ENCODE peak calls at places on chromosome 4, in five cellular contexts. One of them, this sample, is unnamed.

GRCh38 chr4:10160280-10160856 is 43.8 kb upstream of the WDR1 start:
- DNase-seq in AG08395: peak; percentile 48
- DNase-seq in activated CD8-positive, alpha-beta memory T cell treated with anti-CD3 and anti-CD28 coated beads, Interleukin-2, amount 50 U/mL, for 4 hours: no peak
- DNase-seq in NCI-H2171: no peak
- DNase-seq in NCI-H69: peak; percentile 3
- DNase-seq in this sample: no peak

GRCh38 chr4:153619811-153620210 is 64.3 kb upstream of the TLR2 start:
- DNase-seq in NCI-H2171: no peak
- DNase-seq in NCI-H69: no peak
- DNase-seq in AG08395: no peak
- DNase-seq in activated CD8-positive, alpha-beta memory T cell treated with anti-CD3 and anti-CD28 coated beads, Interleukin-2, amount 50 U/mL, for 4 hours: no peak
- DNase-seq in this sample: no peak

GRCh38 chr4:78136109-78137081 is 79.3 kb downstream of the FRAS1 start:
- DNase-seq in AG08395: no peak
- DNase-seq in NCI-H2171: no peak
- DNase-seq in NCI-H69: no peak
- DNase-seq in activated CD8-positive, alpha-beta memory T cell treated with anti-CD3 and anti-CD28 coated beads, Interleukin-2, amount 50 U/mL, for 4 hours: no peak
- DNase-seq in this sample: no peak

GRCh38 chr4:174613979-174614378 is 91.7 kb upstream of the HPGD start:
- DNase-seq in NCI-H2171: no peak
- DNase-seq in NCI-H69: no peak
- DNase-seq in activated CD8-positive, alpha-beta memory T cell treated with anti-CD3 and anti-CD28 coated beads, Interleukin-2, amount 50 U/mL, for 4 hours: no peak
- DNase-seq in AG08395: no peak
- DNase-seq in this sample: no peak

GRCh38 chr4:155954118-155954503 is 445 bp upstream of the CTSO start:
- DNase-seq in NCI-H2171: no peak
- DNase-seq in AG08395: no peak
- DNase-seq in NCI-H69: no peak
- DNase-seq in activated CD8-positive, alpha-beta memory T cell treated with anti-CD3 and anti-CD28 coated beads, Interleukin-2, amount 50 U/mL, for 4 hours: no peak
- DNase-seq in this sample: no peak

GRCh38 chr4:126568652-126569580 is 1063.8 kb upstream of the INTU start:
- DNase-seq in activated CD8-positive, alpha-beta memory T cell treated with anti-CD3 and anti-CD28 coated beads, Interleukin-2, amount 50 U/mL, for 4 hours: no peak
- DNase-seq in NCI-H2171: no peak
- DNase-seq in AG08395: no peak
- DNase-seq in NCI-H69: no peak
- DNase-seq in this sample: no peak

GRCh38 chr4:137905930-137906329 is 336.2 kb downstream of the SLC7A11 start:
- DNase-seq in AG08395: peak; percentile 3
- DNase-seq in NCI-H2171: no peak
- DNase-seq in activated CD8-positive, alpha-beta memory T cell treated with anti-CD3 and anti-CD28 coated beads, Interleukin-2, amount 50 U/mL, for 4 hours: no peak
- DNase-seq in NCI-H69: peak; percentile 13
- DNase-seq in this sample: no peak

GRCh38 chr4:9812530-9813340 is 31.3 kb downstream of the DRD5 start:
- DNase-seq in NCI-H69: no peak
- DNase-seq in AG08395: no peak
- DNase-seq in NCI-H2171: no peak
- DNase-seq in activated CD8-positive, alpha-beta memory T cell treated with anti-CD3 and anti-CD28 coated beads, Interleukin-2, amount 50 U/mL, for 4 hours: no peak
- DNase-seq in this sample: no peak

GRCh38 chr4:40466789-40467188 is 131.7 kb downstream of the CHRNA9 start:
- DNase-seq in activated CD8-positive, alpha-beta memory T cell treated with anti-CD3 and anti-CD28 coated beads, Interleukin-2, amount 50 U/mL, for 4 hours: no peak
- DNase-seq in AG08395: no peak
- DNase-seq in NCI-H69: no peak
- DNase-seq in NCI-H2171: no peak
- DNase-seq in this sample: no peak

GRCh38 chr4:74473155-74473811 is 28.3 kb downstream of the AREG start:
- DNase-seq in AG08395: peak; percentile 53
- DNase-seq in NCI-H69: no peak
- DNase-seq in NCI-H2171: no peak
- DNase-seq in activated CD8-positive, alpha-beta memory T cell treated with anti-CD3 and anti-CD28 coated beads, Interleukin-2, amount 50 U/mL, for 4 hours: no peak
- DNase-seq in this sample: no peak

GRCh38 chr4:172411180-172411579 is 598.0 kb downstream of the GALNTL6 start:
- DNase-seq in activated CD8-positive, alpha-beta memory T cell treated with anti-CD3 and anti-CD28 coated beads, Interleukin-2, amount 50 U/mL, for 4 hours: no peak
- DNase-seq in NCI-H2171: no peak
- DNase-seq in AG08395: no peak
- DNase-seq in NCI-H69: no peak
- DNase-seq in this sample: no peak

GRCh38 chr4:141130947-141131545 is 2.2 kb downstream of the RNF150 start:
- DNase-seq in activated CD8-positive, alpha-beta memory T cell treated with anti-CD3 and anti-CD28 coated beads, Interleukin-2, amount 50 U/mL, for 4 hours: no peak
- DNase-seq in NCI-H2171: no peak
- DNase-seq in AG08395: no peak
- DNase-seq in NCI-H69: peak; percentile 17
- DNase-seq in this sample: no peak

GRCh38 chr4:76950052-76950845 is 697 bp downstream of the SEPTIN11 start:
- DNase-seq in NCI-H69: peak; percentile 73
- DNase-seq in AG08395: no peak
- DNase-seq in NCI-H2171: no peak
- DNase-seq in activated CD8-positive, alpha-beta memory T cell treated with anti-CD3 and anti-CD28 coated beads, Interleukin-2, amount 50 U/mL, for 4 hours: peak; percentile 61
- DNase-seq in this sample: no peak